ENCODE peak calls at places on chromosomes 7 and 10, in eight cellular contexts. X is cardiac septum; W is stimulated activated CD8-positive, alpha-beta memory T cell treated with anti-CD3 and anti-CD28 coated beads, Interleukin-4, amount 100 ng/mL, for 1 hour; N is NCI-H187; I is SHP77; L is GM12865; P is NCI-H1092; G is CD8-positive, alpha-beta memory T cell. V is an unnamed sample.

GRCh38 chr7:104978460-104978859 is 35.5 kb upstream of the KMT2E start:
- DNase-seq in X (no peak), W (no peak), N (no peak), I (no peak), L (no peak), P (no peak), G (no peak), V (no peak)

GRCh38 chr10:107442035-107442505 is 277.6 kb upstream of the SORCS1 start:
- DNase-seq in X (no peak), W (no peak), N (no peak), I (no peak), L (peak), P (no peak), G (no peak), V (peak)

GRCh38 chr7:129918922-129919321 is 33.8 kb downstream of the UBE2H start:
- DNase-seq in X (no peak), W (no peak), N (no peak), I (no peak), L (no peak), P (no peak), G (no peak), V (no peak)

GRCh38 chr10:128237710-128238109 is 111.5 kb upstream of the MKI67 start:
- DNase-seq in X (no peak), W (no peak), N (no peak), I (no peak), L (no peak), P (no peak), G (no peak), V (no peak)

GRCh38 chr10:106935978-106936451 is 228.5 kb downstream of the SORCS1 start:
- DNase-seq in X (no peak), W (no peak), N (no peak), I (no peak), L (peak), P (no peak), G (no peak), V (peak)

GRCh38 chr10:62726142-62726541 is 78.4 kb upstream of the ADO start:
- DNase-seq in X (no peak), W (no peak), N (no peak), I (no peak), L (peak), P (no peak), G (no peak), V (no peak)

GRCh38 chr7:3436746-3437145 is 135.7 kb downstream of the SDK1 start:
- DNase-seq in X (no peak), W (no peak), N (no peak), I (no peak), L (no peak), P (no peak), G (no peak), V (no peak)

GRCh38 chr10:74610299-74610698 is 216.1 kb upstream of the KAT6B start:
- DNase-seq in X (no peak), W (no peak), N (no peak), I (no peak), L (no peak), P (no peak), G (no peak), V (no peak)

GRCh38 chr10:35857860-35858259 is 215.8 kb upstream of the FZD8 start:
- DNase-seq in X (no peak), W (no peak), N (no peak), I (no peak), L (no peak), P (no peak), G (no peak), V (no peak)

GRCh38 chr7:51344406-51344805 is 27.8 kb upstream of the COBL start:
- DNase-seq in X (no peak), W (no peak), N (no peak), I (peak), L (no peak), P (peak), G (no peak), V (no peak)

GRCh38 chr7:16657656-16658279 is 11.8 kb downstream of the BZW2 start:
- DNase-seq in X (no peak), W (no peak), N (no peak), I (no peak), L (no peak), P (no peak), G (no peak), V (no peak)

GRCh38 chr7:90856317-90857072 is 260.4 kb downstream of the CDK14 start:
- DNase-seq in X (no peak), W (no peak), N (no peak), I (no peak), L (peak), P (no peak), G (no peak), V (no peak)

GRCh38 chr10:11154809-11155208 is 137.1 kb downstream of the CELF2 start:
- DNase-seq in X (no peak), W (no peak), N (no peak), I (no peak), L (no peak), P (no peak), G (no peak), V (no peak)

GRCh38 chr7:77254429-77254828 is 54.8 kb upstream of the FGL2 start:
- DNase-seq in X (no peak), W (no peak), N (no peak), I (no peak), L (no peak), P (no peak), G (no peak), V (no peak)

GRCh38 chr10:16779375-16779774 is 37.8 kb downstream of the RSU1 start:
- DNase-seq in X (no peak), W (no peak), N (no peak), I (no peak), L (peak), P (no peak), G (peak), V (peak)

V was measured in MM.1S.